ENCODE peak calls at places on chromosome 15, in eight cellular contexts. Y is stimulated activated CD4-positive, alpha-beta T cell treated with anti-CD3 and anti-CD28 coated beads, Interleukin-4, amount 100 ng/mL, for 48 hours; A is GM23338; D is fibroblast of pulmonary artery; K is HTR-8/SVneo; J is activated CD4-positive, alpha-beta T cell treated with anti-CD3 and anti-CD28 coated beads, Interleukin-2, amount 10 ng/mL, durations not matched to agents 7 days and 5 days; Z is iris pigment epithelial cell; G is HCEC 1CT. H is an unnamed sample.

GRCh38 chr15:57345584-57345983 is 30.7 kb upstream of the CGNL1 start:
- DNase-seq in Z (no peak), D (no peak), K (no peak), J (no peak), A (peak), Y (no peak), G (no peak), H (no peak)

GRCh38 chr15:69080958-69081248 is 66.4 kb downstream of the NOX5 start:
- DNase-seq in G (no peak), Y (no peak), D (no peak), K (no peak), Z (no peak), A (no peak), J (no peak), H (no peak)

GRCh38 chr15:40235201-40235890 is 3.5 kb upstream of the PAK6 start:
- DNase-seq in A (peak), D (no peak), Z (no peak), J (no peak), K (no peak), G (no peak), Y (no peak), H (no peak)

GRCh38 chr15:81023483-81024264 is 23.0 kb downstream of the TLNRD1 start:
- DNase-seq in D (peak), Z (peak), J (no peak), G (no peak), Y (no peak), A (no peak), K (no peak), H (peak)

GRCh38 chr15:68706256-68706655 is 114.4 kb downstream of the ANP32A start:
- DNase-seq in Y (no peak), K (no peak), J (no peak), Z (no peak), G (no peak), D (no peak), A (no peak), H (no peak)

GRCh38 chr15:68815598-68815997 is 5.1 kb downstream of the ANP32A start:
- DNase-seq in J (no peak), G (peak), Y (no peak), D (no peak), A (no peak), Z (no peak), K (no peak), H (no peak)

GRCh38 chr15:90954712-90955671 is at the start of gene RCCD1:
- DNase-seq in D (peak), Y (peak), G (peak), A (peak), K (no peak), Z (peak), J (peak), H (peak)

GRCh38 chr15:67816668-67817067 is 8.6 kb upstream of the SKOR1 start:
- DNase-seq in G (no peak), D (no peak), Z (no peak), A (no peak), Y (no peak), J (no peak), K (no peak), H (no peak)

GRCh38 chr15:101167791-101168462 is 83.9 kb downstream of the CHSY1 start:
- DNase-seq in Y (peak), Z (peak), G (peak), D (peak), K (peak), A (no peak), J (peak), H (no peak)

GRCh38 chr15:99509686-99510461 is 55.9 kb upstream of the MEF2A start:
- DNase-seq in J (no peak), Z (no peak), K (no peak), D (peak), Y (no peak), G (no peak), A (no peak), H (no peak)

GRCh38 chr15:29676961-29677402 is 145.3 kb downstream of the TJP1 start:
- DNase-seq in Y (no peak), K (no peak), A (no peak), J (no peak), G (peak), Z (peak), D (peak), H (no peak)

GRCh38 chr15:29822100-29822684 is at the start of gene TJP1:
- DNase-seq in J (no peak), K (peak), A (peak), D (peak), Z (peak), G (peak), Y (no peak), H (peak)

GRCh38 chr15:67400890-67401289 is 120.0 kb upstream of the C15orf61 start:
- DNase-seq in Y (no peak), J (no peak), Z (no peak), A (no peak), K (no peak), D (no peak), G (no peak), H (no peak)

GRCh38 chr15:29337156-29337959 is 67.7 kb upstream of the NSMCE3 start:
- DNase-seq in J (no peak), A (no peak), D (peak), K (no peak), Z (no peak), G (peak), Y (no peak), H (no peak)

GRCh38 chr15:70289191-70289955 is 191.7 kb upstream of the TLE3 start:
- DNase-seq in A (peak), K (no peak), D (peak), G (no peak), Y (no peak), J (no peak), Z (peak), H (no peak)

GRCh38 chr15:30999729-31000128 is 8.3 kb upstream of the MTMR10 start:
- DNase-seq in J (no peak), K (no peak), G (no peak), Y (no peak), Z (no peak), D (no peak), A (no peak), H (no peak)

GRCh38 chr15:98842973-98843285 is 164.7 kb downstream of the PGPEP1L start:
- DNase-seq in Y (no peak), A (no peak), K (no peak), J (no peak), G (no peak), Z (no peak), D (no peak), H (no peak)

GRCh38 chr15:41734079-41734478 is 40.2 kb upstream of the MAPKBP1 start:
- DNase-seq in Y (no peak), Z (peak), G (no peak), K (no peak), A (no peak), J (no peak), D (peak), H (no peak)

GRCh38 chr15:81398910-81399551 is 25.0 kb upstream of the TMC3 start:
- DNase-seq in D (peak), Z (peak), K (no peak), J (no peak), G (peak), A (no peak), Y (no peak), H (no peak)

GRCh38 chr15:38075466-38075865 is 141.0 kb downstream of the TMCO5A start:
- DNase-seq in Z (no peak), G (no peak), K (no peak), A (no peak), J (no peak), Y (no peak), D (no peak), H (no peak)

GRCh38 chr15:43913941-43914340 is 87.1 kb downstream of the WDR76 start:
- DNase-seq in D (no peak), K (no peak), A (no peak), Y (no peak), G (no peak), J (no peak), Z (no peak), H (no peak)

GRCh38 chr15:34799825-34800168 is 4.4 kb upstream of the ACTC1 start:
- DNase-seq in K (no peak), D (no peak), G (no peak), Z (no peak), A (no peak), J (no peak), Y (no peak), H (no peak)

GRCh38 chr15:64521726-64522164 is 61.4 kb downstream of the ZNF609 start:
- DNase-seq in G (no peak), K (peak), A (peak), Z (peak), J (no peak), Y (no peak), D (peak), H (peak)

GRCh38 chr15:83010709-83011270 is 649 bp downstream of the C15orf40 start:
- DNase-seq in D (peak), Y (peak), J (peak), Z (peak), A (peak), G (peak), K (peak), H (peak)

GRCh38 chr15:74838117-74838516 is 4.8 kb downstream of the ULK3 start:
- DNase-seq in J (no peak), A (no peak), G (no peak), D (no peak), Z (no peak), Y (no peak), K (no peak), H (no peak)

GRCh38 chr15:88238618-88239430 is 17.7 kb downstream of the NTRK3 start:
- DNase-seq in Z (peak), J (no peak), D (peak), K (no peak), A (no peak), Y (no peak), G (no peak), H (no peak)

GRCh38 chr15:66894986-66895780 is 170.2 kb upstream of the SMAD3 start:
- DNase-seq in G (no peak), A (no peak), K (no peak), D (no peak), Z (peak), Y (no peak), J (no peak), H (no peak)

GRCh38 chr15:83753872-83754493 is 100.1 kb downstream of the ADAMTSL3 start:
- DNase-seq in A (no peak), D (no peak), K (no peak), Y (no peak), J (no peak), G (no peak), Z (no peak), H (no peak)

H was measured in occipital lobe.